ENCODE peak calls at places on chromosome 4, in ten cellular contexts. E, Y, N, J, T, Q, O, S, R and D are unnamed samples.

GRCh38 chr4:113146876-113147358 is 97.5 kb downstream of the ANK2 start:
- DNase-seq in T (no peak), Y (peak; percentile 15), J (no peak), R (no peak), S (no peak), O (no peak), Q (no peak), E (no peak), N (no peak), D (no peak)

GRCh38 chr4:11548529-11549176 is 120.0 kb upstream of the HS3ST1 start:
- DNase-seq in O (no peak), Q (no peak), Y (no peak), E (no peak), T (no peak), S (no peak), R (no peak), N (peak; percentile 64), J (no peak), D (no peak)

GRCh38 chr4:25457053-25457715 is 80.1 kb downstream of the ANAPC4 start:
- DNase-seq in Y (no peak), N (peak; percentile 65), O (no peak), J (no peak), T (no peak), R (no peak), E (no peak), Q (no peak), S (no peak), D (no peak)

GRCh38 chr4:59024257-59024656 is 1914.1 kb upstream of the IGFBP7 start:
- DNase-seq in S (no peak), T (no peak), E (no peak), O (no peak), Q (no peak), N (no peak), Y (no peak), J (no peak), R (no peak), D (no peak)

GRCh38 chr4:181959121-181959520 is 284.1 kb upstream of the TENM3 start:
- DNase-seq in Y (no peak), Q (no peak), T (no peak), J (no peak), O (no peak), N (peak; percentile 15), E (no peak), R (no peak), S (no peak), D (no peak)

GRCh38 chr4:6257243-6258025 is 12.2 kb upstream of the WFS1 start:
- DNase-seq in T (no peak), S (no peak), N (no peak), R (no peak), E (peak; percentile 71), J (no peak), O (no peak), Q (no peak), Y (no peak), D (no peak)

GRCh38 chr4:40262861-40263260 is 66.0 kb downstream of the RHOH start:
- DNase-seq in T (no peak), E (no peak), S (no peak), J (no peak), Y (no peak), N (no peak), Q (no peak), R (no peak), O (no peak), D (no peak)

GRCh38 chr4:38993683-38994082 is 38.5 kb downstream of the TMEM156 start:
- DNase-seq in S (no peak), T (no peak), O (no peak), R (no peak), Q (no peak), Y (no peak), J (no peak), E (no peak), N (no peak), D (no peak)

GRCh38 chr4:158814636-158815035 is 45.8 kb downstream of the FNIP2 start:
- DNase-seq in J (no peak), Q (no peak), E (no peak), S (no peak), N (no peak), Y (no peak), T (no peak), O (no peak), R (no peak), D (no peak)

GRCh38 chr4:133156096-133156495 is 7.0 kb downstream of the PCDH10 start:
- DNase-seq in N (no peak), Q (no peak), R (peak; percentile 45), O (no peak), J (no peak), S (no peak), T (no peak), Y (no peak), E (no peak), D (no peak)

GRCh38 chr4:186719925-186720694 is 3.5 kb downstream of the FAT1 start:
- DNase-seq in Q (no peak), N (peak; percentile 50), R (no peak), Y (no peak), E (no peak), S (no peak), O (no peak), T (no peak), J (no peak), D (no peak)

DNA sequence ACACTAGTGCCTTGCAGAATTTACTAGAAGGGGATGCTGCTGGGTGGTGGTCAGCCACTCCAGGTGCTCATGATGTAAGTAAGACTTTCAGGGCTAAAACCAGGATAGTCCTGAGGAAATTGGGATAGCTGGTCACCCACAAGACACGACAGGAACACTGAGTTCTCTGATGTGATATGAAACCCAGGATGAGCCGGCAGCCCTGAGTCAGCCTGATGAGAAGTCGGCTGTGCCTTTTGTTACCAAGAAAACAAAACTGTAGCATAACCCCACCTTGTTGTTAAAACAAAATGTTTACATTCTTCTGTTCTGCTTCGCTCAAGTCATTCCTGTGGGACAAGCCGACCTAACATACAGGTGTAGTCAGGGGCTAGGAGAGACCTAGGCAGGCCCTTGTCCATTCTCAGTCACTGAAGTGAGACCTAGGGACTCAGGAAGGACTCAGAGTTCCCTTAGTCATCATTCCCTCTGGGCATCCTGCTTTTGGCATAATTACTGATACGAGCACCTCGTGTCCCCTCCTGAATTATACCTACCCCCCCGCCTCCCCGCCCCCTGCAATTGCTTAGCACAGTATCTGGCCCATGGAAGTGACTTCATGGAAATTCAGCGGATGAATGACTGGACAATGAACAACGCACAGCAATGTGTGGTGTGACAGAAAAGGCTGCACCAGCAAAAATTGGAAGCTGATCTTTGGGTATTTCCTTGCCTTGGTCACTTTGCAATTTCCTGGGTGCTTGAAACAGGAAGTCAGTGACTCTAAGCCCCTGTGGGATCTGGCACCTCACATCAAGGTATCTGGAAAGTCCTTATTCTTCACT is 31.9 kb upstream of the TLR2 start:
- DNase-seq in R (no peak), S (no peak), Q (no peak), J (no peak), E (no peak), O (no peak), N (peak; percentile 77), T (no peak), Y (no peak), D (no peak)
- H3K4me1 ChIP-seq in R (peaks cover 17% of the 10 kb centered on the region), S (no peaks in the 10 kb centered on the region), Q (peaks cover 20% of the 10 kb centered on the region), J (peaks cover 19% of the 10 kb centered on the region), E (peaks cover 8% of the 10 kb centered on the region), O (peaks cover 23% of the 10 kb centered on the region), N (peaks cover 26% of the 10 kb centered on the region), T (peaks cover 3% of the 10 kb centered on the region), Y (no peaks in the 10 kb centered on the region), D (peaks cover 23% of the 10 kb centered on the region)

DNA sequence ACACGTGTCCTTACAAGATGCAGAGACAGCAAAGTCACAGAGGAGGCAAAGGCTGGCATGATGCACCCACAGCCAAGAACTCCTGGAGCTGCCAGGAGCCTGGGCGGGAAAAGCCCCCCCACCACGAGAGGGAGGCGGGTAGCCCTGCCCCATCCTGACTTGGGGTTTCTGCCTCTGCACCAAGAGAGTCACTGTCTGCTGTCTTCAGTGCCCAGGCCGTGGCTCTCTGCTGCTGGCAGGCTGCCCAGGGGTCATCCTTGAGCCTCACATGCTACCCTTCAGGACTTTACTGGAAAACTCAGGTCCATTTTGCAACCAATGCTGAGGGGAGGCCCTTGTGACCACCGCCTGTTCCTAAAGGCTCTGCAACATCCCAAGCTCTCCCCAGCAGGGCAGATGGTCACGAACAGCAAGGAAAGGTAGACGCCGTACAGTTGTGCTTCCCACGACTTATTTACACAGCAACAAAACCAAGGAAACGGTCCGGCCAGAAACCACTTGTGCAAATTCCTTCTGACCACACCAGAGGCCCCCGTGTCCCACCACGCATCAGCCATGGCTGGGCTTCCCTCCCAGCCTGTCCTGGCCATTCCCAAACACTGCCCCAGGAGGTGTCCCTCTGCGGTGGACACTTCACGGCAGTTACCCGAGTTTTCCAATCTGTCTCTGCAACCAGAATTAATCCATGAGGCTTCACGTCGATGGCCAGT is 56.9 kb downstream of the ACOX3 start:
- DNase-seq in J (no peak), R (no peak), Y (no peak), O (peak; percentile 27), S (no peak), Q (no peak), E (peak; percentile 41), N (no peak), T (no peak), D (no peak)
- H3K27ac ChIP-seq in J (no peak overlapping the region), R (no peak overlapping the region), Y (no peak overlapping the region), O (peak overlapping the region; percentile 74), S (no peak overlapping the region), Q (no peak overlapping the region), E (no peak overlapping the region), N (no peak overlapping the region), T (no peak overlapping the region), D (no peak overlapping the region)

GRCh38 chr4:143354990-143355389 is 18.3 kb downstream of the GAB1 start:
- DNase-seq in N (no peak), O (no peak), R (no peak), E (no peak), T (no peak), J (no peak), Y (no peak), Q (no peak), S (no peak), D (no peak)
- H3K4me1 ChIP-seq in N (peaks cover 70% of the 10 kb centered on the region), O (no peaks in the 10 kb centered on the region), R (peaks cover 91% of the 10 kb centered on the region), E (peaks cover 12% of the 10 kb centered on the region), T (peaks cover 17% of the 10 kb centered on the region), J (peaks cover 11% of the 10 kb centered on the region), Y (peaks cover 74% of the 10 kb centered on the region), Q (no peaks in the 10 kb centered on the region), S (peaks cover 63% of the 10 kb centered on the region), D (peaks cover 72% of the 10 kb centered on the region)

GRCh38 chr4:2867758-2868491 is 24.3 kb downstream of the ADD1 start:
- DNase-seq in O (peak; percentile 33), R (no peak), N (no peak), J (no peak), S (no peak), Y (peak; percentile 26), Q (no peak), E (no peak), T (no peak), D (no peak)

GRCh38 chr4:2871466-2871865 is 27.8 kb downstream of the ADD1 start:
- DNase-seq in E (no peak), Q (no peak), J (no peak), R (no peak), O (no peak), N (no peak), S (no peak), Y (no peak), T (no peak), D (no peak)

GRCh38 chr4:2870098-2870497 is 26.5 kb downstream of the ADD1 start:
- DNase-seq in N (no peak), R (no peak), S (no peak), O (no peak), E (no peak), J (no peak), Y (no peak), T (no peak), Q (no peak), D (no peak)

GRCh38 chr4:2868840-2869487 is 25.3 kb downstream of the ADD1 start:
- DNase-seq in J (no peak), T (no peak), N (no peak), R (no peak), S (no peak), Y (no peak), E (no peak), O (no peak), Q (no peak), D (no peak)

GRCh38 chr4:2869659-2870058 is 26.0 kb downstream of the ADD1 start:
- DNase-seq in Y (no peak), E (no peak), Q (no peak), R (no peak), T (no peak), J (no peak), S (no peak), O (no peak), N (no peak), D (no peak)
- H3K27ac ChIP-seq in Y (no peak overlapping the region), E (no peak overlapping the region), Q (no peak overlapping the region), R (no peak overlapping the region), T (no peak overlapping the region), J (no peak overlapping the region), S (peak overlapping the region; percentile 78), O (peak overlapping the region; percentile 76), N (no peak overlapping the region), D (peak overlapping the region; percentile 73)